ENCODE peak calls at places on chromosome 10, in ten cellular contexts. One of them, this sample, is unnamed.

GRCh38 chr10:77635402-77636227 is 2.0 kb downstream of the KCNMA1 start:
- DNase-seq in DND-41: no peak
- DNase-seq in kidney epithelial cell: no peak
- DNase-seq in A549: no peak
- DNase-seq in foreskin fibroblast: no peak
- DNase-seq in stomach: no peak
- DNase-seq in SK-N-SH: no peak
- DNase-seq in astrocyte: no peak
- DNase-seq in CD8-positive, alpha-beta T cell: no peak
- DNase-seq in AG09309: no peak
- DNase-seq in this sample: no peak

GRCh38 chr10:3668276-3668960 is 116.6 kb downstream of the KLF6 start:
- DNase-seq in DND-41: peak
- DNase-seq in kidney epithelial cell: peak
- DNase-seq in A549: no peak
- DNase-seq in foreskin fibroblast: peak
- DNase-seq in stomach: peak
- DNase-seq in SK-N-SH: no peak
- DNase-seq in astrocyte: peak
- DNase-seq in CD8-positive, alpha-beta T cell: peak
- DNase-seq in AG09309: peak
- DNase-seq in this sample: peak

GRCh38 chr10:51204691-51205090 is 130.4 kb downstream of the PRKG1 start:
- DNase-seq in DND-41: no peak
- DNase-seq in kidney epithelial cell: no peak
- DNase-seq in A549: no peak
- DNase-seq in foreskin fibroblast: peak
- DNase-seq in stomach: no peak
- DNase-seq in SK-N-SH: no peak
- DNase-seq in astrocyte: no peak
- DNase-seq in CD8-positive, alpha-beta T cell: no peak
- DNase-seq in AG09309: no peak
- DNase-seq in this sample: no peak

GRCh38 chr10:16945566-16945965 is 128.3 kb upstream of the RSU1 start:
- DNase-seq in DND-41: no peak
- DNase-seq in kidney epithelial cell: no peak
- DNase-seq in A549: no peak
- DNase-seq in foreskin fibroblast: peak
- DNase-seq in stomach: no peak
- DNase-seq in SK-N-SH: no peak
- DNase-seq in astrocyte: no peak
- DNase-seq in CD8-positive, alpha-beta T cell: no peak
- DNase-seq in AG09309: no peak
- DNase-seq in this sample: peak

GRCh38 chr10:121442086-121442485 is 156.2 kb downstream of the FGFR2 start:
- DNase-seq in DND-41: no peak
- DNase-seq in kidney epithelial cell: no peak
- DNase-seq in A549: no peak
- DNase-seq in foreskin fibroblast: no peak
- DNase-seq in stomach: no peak
- DNase-seq in SK-N-SH: no peak
- DNase-seq in astrocyte: no peak
- DNase-seq in CD8-positive, alpha-beta T cell: no peak
- DNase-seq in AG09309: no peak
- DNase-seq in this sample: no peak

GRCh38 chr10:48418189-48418588 is 111.7 kb downstream of the MAPK8 start:
- DNase-seq in DND-41: no peak
- DNase-seq in kidney epithelial cell: no peak
- DNase-seq in A549: no peak
- DNase-seq in foreskin fibroblast: no peak
- DNase-seq in stomach: no peak
- DNase-seq in SK-N-SH: no peak
- DNase-seq in astrocyte: no peak
- DNase-seq in CD8-positive, alpha-beta T cell: no peak
- DNase-seq in AG09309: no peak
- DNase-seq in this sample: no peak

GRCh38 chr10:75461672-75462649 is 30.5 kb downstream of the LRMDA start:
- DNase-seq in DND-41: no peak
- DNase-seq in kidney epithelial cell: no peak
- DNase-seq in A549: no peak
- DNase-seq in foreskin fibroblast: no peak
- DNase-seq in stomach: no peak
- DNase-seq in SK-N-SH: no peak
- DNase-seq in astrocyte: no peak
- DNase-seq in CD8-positive, alpha-beta T cell: no peak
- DNase-seq in AG09309: no peak
- DNase-seq in this sample: no peak

GRCh38 chr10:126104767-126105166 is 208.4 kb downstream of the FANK1 start:
- DNase-seq in DND-41: no peak
- DNase-seq in kidney epithelial cell: no peak
- DNase-seq in A549: no peak
- DNase-seq in foreskin fibroblast: no peak
- DNase-seq in stomach: no peak
- DNase-seq in SK-N-SH: no peak
- DNase-seq in astrocyte: no peak
- DNase-seq in CD8-positive, alpha-beta T cell: no peak
- DNase-seq in AG09309: no peak
- DNase-seq in this sample: peak

GRCh38 chr10:24467605-24468004 is 256.1 kb downstream of the ARHGAP21 start:
- DNase-seq in DND-41: no peak
- DNase-seq in kidney epithelial cell: no peak
- DNase-seq in A549: no peak
- DNase-seq in foreskin fibroblast: no peak
- DNase-seq in stomach: no peak
- DNase-seq in SK-N-SH: no peak
- DNase-seq in astrocyte: peak
- DNase-seq in CD8-positive, alpha-beta T cell: no peak
- DNase-seq in AG09309: no peak
- DNase-seq in this sample: no peak
- H3K4me3 ChIP-seq in DND-41: no peak
- H3K4me3 ChIP-seq in kidney epithelial cell: peak
- H3K4me3 ChIP-seq in A549: peak
- H3K4me3 ChIP-seq in foreskin fibroblast: no peak
- H3K4me3 ChIP-seq in stomach: no peak
- H3K4me3 ChIP-seq in SK-N-SH: peak
- H3K4me3 ChIP-seq in astrocyte: peak
- H3K4me3 ChIP-seq in CD8-positive, alpha-beta T cell: no peak
- H3K4me3 ChIP-seq in AG09309: no peak
- H3K4me3 ChIP-seq in this sample: peak

GRCh38 chr10:70564901-70565351 is 37.6 kb downstream of the PRF1 start:
- DNase-seq in DND-41: no peak
- DNase-seq in kidney epithelial cell: no peak
- DNase-seq in A549: no peak
- DNase-seq in foreskin fibroblast: peak
- DNase-seq in stomach: no peak
- DNase-seq in SK-N-SH: no peak
- DNase-seq in astrocyte: no peak
- DNase-seq in CD8-positive, alpha-beta T cell: no peak
- DNase-seq in AG09309: no peak
- DNase-seq in this sample: no peak
- TF ChIP-seq CTCF in DND-41: peak
- TF ChIP-seq CTCF in kidney epithelial cell: no peak
- TF ChIP-seq CTCF in A549: no peak
- TF ChIP-seq CTCF in foreskin fibroblast: peak
- TF ChIP-seq CTCF in stomach: no peak
- TF ChIP-seq CTCF in SK-N-SH: no peak
- TF ChIP-seq CTCF in astrocyte: no peak
- TF ChIP-seq CTCF in CD8-positive, alpha-beta T cell: no peak
- TF ChIP-seq CTCF in AG09309: no peak
- TF ChIP-seq CTCF in this sample: no peak

GRCh38 chr10:79131730-79132644 is 63.2 kb downstream of the ZMIZ1 start:
- DNase-seq in DND-41: no peak
- DNase-seq in kidney epithelial cell: no peak
- DNase-seq in A549: no peak
- DNase-seq in foreskin fibroblast: no peak
- DNase-seq in stomach: no peak
- DNase-seq in SK-N-SH: no peak
- DNase-seq in astrocyte: no peak
- DNase-seq in CD8-positive, alpha-beta T cell: no peak
- DNase-seq in AG09309: no peak
- DNase-seq in this sample: no peak

GRCh38 chr10:79130846-79131245 is 62.1 kb downstream of the ZMIZ1 start:
- DNase-seq in DND-41: no peak
- DNase-seq in kidney epithelial cell: no peak
- DNase-seq in A549: no peak
- DNase-seq in foreskin fibroblast: peak
- DNase-seq in stomach: no peak
- DNase-seq in SK-N-SH: no peak
- DNase-seq in astrocyte: no peak
- DNase-seq in CD8-positive, alpha-beta T cell: no peak
- DNase-seq in AG09309: no peak
- DNase-seq in this sample: peak

GRCh38 chr10:79128923-79129305 is 60.1 kb downstream of the ZMIZ1 start:
- DNase-seq in DND-41: no peak
- DNase-seq in kidney epithelial cell: no peak
- DNase-seq in A549: no peak
- DNase-seq in foreskin fibroblast: no peak
- DNase-seq in stomach: no peak
- DNase-seq in SK-N-SH: peak
- DNase-seq in astrocyte: no peak
- DNase-seq in CD8-positive, alpha-beta T cell: no peak
- DNase-seq in AG09309: no peak
- DNase-seq in this sample: no peak

GRCh38 chr10:79129361-79129997 is 60.7 kb downstream of the ZMIZ1 start:
- DNase-seq in DND-41: peak
- DNase-seq in kidney epithelial cell: no peak
- DNase-seq in A549: peak
- DNase-seq in foreskin fibroblast: peak
- DNase-seq in stomach: no peak
- DNase-seq in SK-N-SH: peak
- DNase-seq in astrocyte: peak
- DNase-seq in CD8-positive, alpha-beta T cell: no peak
- DNase-seq in AG09309: no peak
- DNase-seq in this sample: no peak

DNA sequence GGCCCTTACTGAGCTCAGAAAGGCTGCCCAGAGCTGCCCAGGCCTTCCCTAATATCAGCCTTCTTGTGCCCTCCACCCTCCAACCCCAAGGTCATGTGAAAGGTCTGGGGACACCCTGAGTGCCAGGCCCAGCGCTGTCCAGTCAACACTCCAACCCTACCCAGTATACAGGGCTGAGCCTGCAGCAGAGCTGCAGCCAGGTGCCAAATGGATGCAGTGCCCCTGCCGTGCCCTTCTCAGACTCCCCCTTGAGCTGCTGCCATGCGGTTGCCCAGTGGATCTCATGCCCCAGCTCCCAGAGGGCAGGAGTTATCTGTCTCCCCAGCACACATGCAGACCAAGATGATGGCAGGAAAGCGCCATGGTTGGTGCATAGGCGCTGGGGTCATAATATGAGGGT is 61.5 kb downstream of the ZMIZ1 start:
- DNase-seq in DND-41: no peak
- DNase-seq in kidney epithelial cell: no peak
- DNase-seq in A549: no peak
- DNase-seq in foreskin fibroblast: no peak
- DNase-seq in stomach: no peak
- DNase-seq in SK-N-SH: no peak
- DNase-seq in astrocyte: no peak
- DNase-seq in CD8-positive, alpha-beta T cell: no peak
- DNase-seq in AG09309: no peak
- DNase-seq in this sample: no peak
- H3K4me3 ChIP-seq in DND-41: no peak
- H3K4me3 ChIP-seq in kidney epithelial cell: no peak
- H3K4me3 ChIP-seq in A549: no peak
- H3K4me3 ChIP-seq in foreskin fibroblast: no peak
- H3K4me3 ChIP-seq in stomach: no peak
- H3K4me3 ChIP-seq in SK-N-SH: no peak
- H3K4me3 ChIP-seq in astrocyte: no peak
- H3K4me3 ChIP-seq in CD8-positive, alpha-beta T cell: no peak
- H3K4me3 ChIP-seq in AG09309: no peak
- H3K4me3 ChIP-seq in this sample: no peak

DNA sequence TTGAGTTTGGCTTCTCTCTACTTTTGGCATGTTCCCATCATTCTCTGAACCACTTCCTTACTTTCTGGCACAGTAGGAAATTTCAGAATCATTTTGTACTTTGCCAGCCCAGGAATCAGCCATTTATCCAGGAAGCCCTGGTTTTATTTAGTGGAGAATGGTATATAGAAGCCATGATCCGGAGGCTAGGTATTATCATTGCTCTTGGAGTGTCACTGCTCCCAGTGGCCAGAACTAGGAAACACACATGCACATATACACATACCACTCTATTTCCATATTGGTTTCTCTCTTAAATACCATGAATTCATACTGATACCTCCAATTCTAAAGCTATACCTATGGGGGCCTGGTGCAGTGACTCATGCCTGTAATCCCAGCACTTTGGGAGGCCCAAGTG is 36.3 kb downstream of the SUFU start:
- DNase-seq in DND-41: no peak
- DNase-seq in kidney epithelial cell: no peak
- DNase-seq in A549: peak
- DNase-seq in foreskin fibroblast: peak
- DNase-seq in stomach: no peak
- DNase-seq in SK-N-SH: peak
- DNase-seq in astrocyte: no peak
- DNase-seq in CD8-positive, alpha-beta T cell: no peak
- DNase-seq in AG09309: no peak
- DNase-seq in this sample: peak
- TF ChIP-seq CTCF in DND-41: peak
- TF ChIP-seq CTCF in kidney epithelial cell: peak
- TF ChIP-seq CTCF in A549: peak
- TF ChIP-seq CTCF in foreskin fibroblast: peak
- TF ChIP-seq CTCF in stomach: no peak
- TF ChIP-seq CTCF in SK-N-SH: peak
- TF ChIP-seq CTCF in astrocyte: peak
- TF ChIP-seq CTCF in CD8-positive, alpha-beta T cell: no peak
- TF ChIP-seq CTCF in AG09309: peak
- TF ChIP-seq CTCF in this sample: peak

GRCh38 chr10:99529483-99530107 is 3.1 kb upstream of the NKX2-3 start:
- DNase-seq in DND-41: no peak
- DNase-seq in kidney epithelial cell: no peak
- DNase-seq in A549: no peak
- DNase-seq in foreskin fibroblast: no peak
- DNase-seq in stomach: no peak
- DNase-seq in SK-N-SH: no peak
- DNase-seq in astrocyte: no peak
- DNase-seq in CD8-positive, alpha-beta T cell: no peak
- DNase-seq in AG09309: no peak
- DNase-seq in this sample: no peak
- H3K4me3 ChIP-seq in DND-41: no peak
- H3K4me3 ChIP-seq in kidney epithelial cell: no peak
- H3K4me3 ChIP-seq in A549: no peak
- H3K4me3 ChIP-seq in foreskin fibroblast: no peak
- H3K4me3 ChIP-seq in stomach: no peak
- H3K4me3 ChIP-seq in SK-N-SH: no peak
- H3K4me3 ChIP-seq in astrocyte: no peak
- H3K4me3 ChIP-seq in CD8-positive, alpha-beta T cell: no peak
- H3K4me3 ChIP-seq in AG09309: no peak
- H3K4me3 ChIP-seq in this sample: no peak

DNA sequence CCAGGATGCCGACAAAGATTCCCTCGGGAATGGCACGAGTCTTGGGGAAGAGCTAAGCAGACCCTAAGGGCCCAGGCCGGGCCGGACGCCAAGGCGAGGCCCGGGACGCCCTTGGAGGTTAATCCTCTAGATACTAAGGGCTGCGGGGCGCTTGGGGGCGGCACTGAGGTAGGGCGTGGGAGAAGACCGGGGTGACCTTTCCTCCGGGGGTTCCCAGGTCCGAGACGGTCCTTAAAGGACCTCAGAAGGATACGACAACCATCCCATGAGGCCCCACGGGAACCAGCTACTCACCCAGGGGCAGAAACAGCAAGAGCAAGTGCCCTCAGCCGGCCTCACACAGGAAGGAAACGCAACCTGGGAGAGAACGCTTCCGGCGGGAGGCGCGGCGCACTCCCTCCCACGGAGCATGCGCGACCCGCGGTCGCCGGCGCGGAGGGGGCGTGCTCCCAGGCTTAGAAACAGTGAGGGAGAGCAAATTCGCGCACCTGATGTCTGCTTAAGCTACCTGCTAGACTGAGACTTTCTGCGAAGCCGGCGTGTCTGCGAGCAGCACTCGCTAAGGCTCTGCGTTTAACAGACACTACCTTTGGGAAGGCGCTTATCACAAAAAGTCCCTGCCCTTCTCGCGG is at the start of gene ATAD1:
- DNase-seq in DND-41: peak
- DNase-seq in kidney epithelial cell: peak
- DNase-seq in A549: peak
- DNase-seq in foreskin fibroblast: peak
- DNase-seq in stomach: peak
- DNase-seq in SK-N-SH: peak
- DNase-seq in astrocyte: peak
- DNase-seq in CD8-positive, alpha-beta T cell: peak
- DNase-seq in AG09309: peak
- DNase-seq in this sample: peak
- TF ChIP-seq CTCF in DND-41: peak
- TF ChIP-seq CTCF in kidney epithelial cell: peak
- TF ChIP-seq CTCF in A549: no peak
- TF ChIP-seq CTCF in foreskin fibroblast: peak
- TF ChIP-seq CTCF in stomach: peak
- TF ChIP-seq CTCF in SK-N-SH: peak
- TF ChIP-seq CTCF in astrocyte: no peak
- TF ChIP-seq CTCF in CD8-positive, alpha-beta T cell: peak
- TF ChIP-seq CTCF in AG09309: peak
- TF ChIP-seq CTCF in this sample: peak